ENCODE peak calls at places on chromosome 19, in six cellular contexts. P is AG04449, U is fibroblast of the aortic adventitia, C is cardiac muscle cell, Z is IMR-90, A is BE2C. Y is an unnamed sample.

GRCh38 chr19:17304386-17305047 is 1.2 kb upstream of the MRPL34 start:
- DNase-seq in Z (no peak), C (no peak), A (no peak), P (no peak), U (no peak), Y (no peak)

GRCh38 chr19:10227215-10227971 is 3.7 kb downstream of the S1PR2 start:
- DNase-seq in A (no peak), P (no peak), C (peak; percentile 38), U (peak; percentile 55), Z (no peak), Y (no peak)

GRCh38 chr19:8629996-8630683 is at the start of gene NFILZ:
- DNase-seq in Z (no peak), A (no peak), P (no peak), C (no peak), U (no peak), Y (no peak)

GRCh38 chr19:17703823-17704463 is 15.3 kb upstream of the MAP1S start:
- DNase-seq in P (no peak), Z (peak; percentile 31), U (peak; percentile 45), C (peak; percentile 65), A (peak; percentile 65), Y (peak; percentile 36)

GRCh38 chr19:53991224-53992113 is at the start of gene CACNG6:
- DNase-seq in A (no peak), C (peak; percentile 60), U (peak; percentile 49), P (no peak), Z (no peak), Y (no peak)

GRCh38 chr19:41223431-41224234 is 4.6 kb downstream of the AXL start:
- DNase-seq in Z (peak; percentile 96), P (no peak), U (peak; percentile 77), A (no peak), C (peak; percentile 44), Y (peak; percentile 89)

GRCh38 chr19:47020132-47020805 is 632 bp downstream of the NPAS1 start:
- DNase-seq in P (no peak), U (no peak), C (no peak), Z (no peak), A (no peak), Y (no peak)

GRCh38 chr19:29483944-29484581 is 41.7 kb upstream of the VSTM2B start:
- DNase-seq in Z (no peak), C (no peak), A (no peak), U (no peak), P (no peak), Y (no peak)

GRCh38 chr19:5587661-5588060 is 19.9 kb upstream of the TINCR start:
- DNase-seq in U (no peak), Z (no peak), A (no peak), C (no peak), P (no peak), Y (no peak)

GRCh38 chr19:47726467-47726866 is 13.2 kb downstream of the EHD2 start:
- DNase-seq in Z (peak; percentile 76), P (no peak), A (no peak), C (peak; percentile 78), U (peak; percentile 79), Y (no peak)

GRCh38 chr19:46180701-46181385 is 32.8 kb downstream of the IGFL2 start:
- DNase-seq in C (no peak), U (peak; percentile 57), Z (peak; percentile 22), P (no peak), A (no peak), Y (peak; percentile 26)

GRCh38 chr19:46579286-46579944 is 21.7 kb upstream of the CALM3 start:
- DNase-seq in A (peak; percentile 56), U (no peak), Z (no peak), P (no peak), C (peak; percentile 48), Y (no peak)

GRCh38 chr19:19146000-19146608 is 7.8 kb upstream of the TMEM161A start:
- DNase-seq in U (peak; percentile 56), Z (peak; percentile 44), A (peak; percentile 82), P (no peak), C (peak; percentile 73), Y (peak; percentile 37)

GRCh38 chr19:32464279-32464678 is 58.7 kb downstream of the DPY19L3 start:
- DNase-seq in A (no peak), P (no peak), C (peak; percentile 29), U (peak; percentile 26), Z (peak; percentile 10), Y (no peak)

GRCh38 chr19:35184267-35184666 is 29.7 kb downstream of the FXYD5 start:
- DNase-seq in C (no peak), A (no peak), P (no peak), Z (no peak), U (no peak), Y (no peak)

GRCh38 chr19:46904114-46905060 is 43.6 kb downstream of the ARHGAP35 start:
- DNase-seq in Z (peak; percentile 71), A (no peak), U (peak; percentile 91), P (peak; percentile 63), C (peak; percentile 90), Y (peak; percentile 77)

GRCh38 chr19:9877775-9878510 is 42.8 kb downstream of the PIN1 start:
- DNase-seq in P (no peak), C (peak; percentile 39), A (no peak), Z (peak; percentile 70), U (peak; percentile 6), Y (peak; percentile 71)

GRCh38 chr19:35045667-35046300 is 4.3 kb downstream of the HPN start:
- DNase-seq in A (no peak), P (no peak), C (peak; percentile 42), Z (peak; percentile 28), U (no peak), Y (peak; percentile 42)

GRCh38 chr19:13089139-13089856 is 13.4 kb downstream of the LYL1 start:
- DNase-seq in A (no peak), P (no peak), U (no peak), C (no peak), Z (no peak), Y (no peak)

GRCh38 chr19:14686411-14686810 is 3.4 kb upstream of the ZNF333 start:
- DNase-seq in U (peak; percentile 25), Z (peak; percentile 9), A (peak; percentile 19), P (no peak), C (peak; percentile 30), Y (no peak)
- TF ChIP-seq CTCF in U (peak; percentile 17), Z (peak; percentile 31), A (peak; percentile 33), P (no peak), C (peak; percentile 29), Y (peak; percentile 42)

GRCh38 chr19:45097450-45097775 is 4.4 kb downstream of the PPP1R37 start:
- DNase-seq in P (no peak), C (no peak), A (no peak), U (no peak), Z (no peak), Y (no peak)
- TF ChIP-seq CTCF in P (no peak), C (no peak), A (no peak), U (no peak), Z (no peak), Y (no peak)

GRCh38 chr19:38417544-38418506 is 8.2 kb downstream of the RASGRP4 start:
- DNase-seq in Z (no peak), P (no peak), A (peak; percentile 51), C (peak; percentile 43), U (no peak), Y (no peak)
- TF ChIP-seq CTCF in Z (no peak), P (no peak), A (no peak), C (no peak), U (no peak), Y (no peak)

DNA sequence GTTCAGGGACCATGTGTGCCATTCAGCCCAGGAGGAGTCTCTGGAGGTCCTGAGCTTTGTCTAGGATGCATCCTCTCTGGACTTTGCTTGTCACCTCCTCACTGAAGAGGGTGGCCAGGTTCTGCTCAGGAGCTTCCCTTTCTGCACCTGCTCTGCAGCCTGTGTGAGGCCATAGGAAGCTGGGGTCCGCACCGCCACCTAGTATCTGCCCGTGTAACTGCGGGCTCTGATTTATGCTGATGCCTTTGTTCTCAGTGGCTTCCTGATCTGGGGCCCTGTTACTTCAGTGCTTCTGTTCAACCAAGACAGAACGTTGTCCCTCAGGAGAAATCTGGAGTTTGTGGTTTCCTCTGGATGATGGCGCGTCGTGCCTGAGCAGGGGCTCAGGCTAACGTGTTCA is 15.5 kb downstream of the ZNF610 start:
- DNase-seq in A (no peak), P (no peak), U (no peak), Z (no peak), C (no peak), Y (no peak)
- TF ChIP-seq CTCF in A (no peak), P (no peak), U (no peak), Z (no peak), C (no peak), Y (peak; percentile 6)

DNA sequence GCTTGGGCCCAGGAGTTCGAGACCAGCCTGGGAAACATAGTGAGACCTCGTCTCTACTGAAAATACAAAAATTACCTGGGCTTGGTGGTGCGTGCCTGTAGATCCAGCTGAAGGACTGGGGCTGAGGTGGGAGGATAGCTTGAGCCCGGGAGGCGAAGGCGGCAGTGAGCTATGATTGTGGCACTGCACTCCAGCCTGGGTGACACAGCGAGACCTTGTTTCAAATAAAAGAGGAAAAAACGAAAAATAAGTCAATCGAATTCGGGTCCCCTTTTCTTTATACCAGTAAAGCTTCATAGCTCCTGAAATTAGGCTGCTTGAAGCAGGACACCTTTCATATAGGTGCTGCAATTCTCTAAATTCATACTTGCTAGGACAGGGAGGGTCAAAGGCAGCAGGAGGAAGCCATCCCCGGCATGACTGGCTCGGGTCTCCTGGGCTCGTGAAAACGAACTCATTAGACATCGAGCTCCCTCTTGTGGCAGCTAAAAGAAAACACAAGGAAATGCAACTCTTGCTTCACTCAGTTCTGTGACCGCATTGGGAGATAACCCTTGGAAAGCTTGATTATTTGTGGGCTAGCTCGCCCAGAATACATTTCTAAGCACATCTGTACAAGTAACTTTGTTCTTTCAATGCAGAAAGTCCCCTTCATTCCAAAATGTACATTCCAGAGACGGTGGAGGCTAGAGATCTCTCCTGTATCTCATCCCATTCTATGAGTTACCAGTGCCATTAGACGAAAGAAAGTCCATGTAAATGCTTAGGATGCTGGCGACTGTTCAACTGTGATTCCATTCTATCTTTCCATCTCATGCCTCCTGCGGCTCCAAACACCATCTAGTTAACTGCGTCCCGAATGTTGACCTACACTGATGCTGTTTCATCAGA is 16.8 kb downstream of the FPR2 start:
- DNase-seq in A (peak; percentile 67), P (peak; percentile 14), Z (peak; percentile 80), U (peak; percentile 96), C (peak; percentile 98), Y (peak; percentile 67)
- TF ChIP-seq CTCF in A (peak; percentile 75), P (peak; percentile 65), Z (peak; percentile 82), U (peak; percentile 63), C (peak; percentile 64), Y (peak; percentile 80)

GRCh38 chr19:15298847-15299567 is 33.3 kb downstream of the BRD4 start:
- DNase-seq in P (no peak), A (no peak), Z (no peak), U (no peak), C (no peak), Y (no peak)

GRCh38 chr19:15296841-15297415 is 35.4 kb downstream of the BRD4 start:
- DNase-seq in A (no peak), C (no peak), Z (no peak), U (no peak), P (no peak), Y (no peak)

GRCh38 chr19:15296353-15296752 is 36.0 kb downstream of the BRD4 start:
- DNase-seq in C (no peak), A (no peak), U (no peak), P (no peak), Z (no peak), Y (no peak)

GRCh38 chr19:15299568-15300409 is 32.5 kb downstream of the BRD4 start:
- DNase-seq in Z (peak; percentile 89), A (no peak), U (peak; percentile 78), P (peak; percentile 70), C (peak; percentile 68), Y (peak; percentile 46)

GRCh38 chr19:15297416-15298224 is 34.7 kb downstream of the BRD4 start:
- DNase-seq in A (peak; percentile 32), C (peak; percentile 57), Z (peak; percentile 83), U (peak; percentile 80), P (no peak), Y (peak; percentile 36)
- TF ChIP-seq CTCF in A (peak; percentile 47), C (peak; percentile 18), Z (peak; percentile 18), U (no peak), P (no peak), Y (peak; percentile 57)

GRCh38 chr19:1855040-1855827 is 7.0 kb upstream of the REXO1 start:
- DNase-seq in P (no peak), A (peak; percentile 97), C (peak; percentile 91), Z (peak; percentile 85), U (peak; percentile 85), Y (peak; percentile 81)
- TF ChIP-seq CTCF in P (no peak), A (no peak), C (no peak), Z (no peak), U (no peak), Y (no peak)